ENCODE peak calls at places on chromosomes 1 and 21, in four cellular contexts. Z, Q, Y and T are unnamed samples. For H3K4me1, the result is how much of the 10 kb centered on the place peaks cover.

GRCh38 chr1:144101397-144102050 is 129.7 kb upstream of the FAM72C start:
- DNase-seq in Y (no peak), Z (no peak), Q (peak), T (no peak)

GRCh38 chr1:4971666-4972065 is 317.3 kb downstream of the AJAP1 start:
- DNase-seq in Q (no peak), Y (no peak), Z (no peak), T (no peak)

GRCh38 chr1:212718499-212718898 is 18.9 kb upstream of the BATF3 start:
- DNase-seq in Y (peak), Q (no peak), Z (no peak), T (peak)

GRCh38 chr21:21997390-21998333 is 999.5 kb downstream of the NCAM2 start:
- DNase-seq in Y (no peak), Z (no peak), Q (no peak), T (peak)

GRCh38 chr1:8266436-8267165 is 51.3 kb upstream of the SLC45A1 start:
- DNase-seq in Q (peak), Z (no peak), Y (no peak), T (no peak)

GRCh38 chr1:22131875-22132486 is 10.9 kb downstream of the WNT4 start:
- DNase-seq in Z (peak), Y (no peak), Q (peak), T (peak)

GRCh38 chr1:198749279-198749678 is 110.4 kb downstream of the PTPRC start:
- DNase-seq in Z (no peak), Y (peak), Q (no peak), T (no peak)

GRCh38 chr1:183876284-183876683 is 71.4 kb downstream of the RGL1 start:
- DNase-seq in Y (no peak), Z (no peak), Q (no peak), T (no peak)

DNA sequence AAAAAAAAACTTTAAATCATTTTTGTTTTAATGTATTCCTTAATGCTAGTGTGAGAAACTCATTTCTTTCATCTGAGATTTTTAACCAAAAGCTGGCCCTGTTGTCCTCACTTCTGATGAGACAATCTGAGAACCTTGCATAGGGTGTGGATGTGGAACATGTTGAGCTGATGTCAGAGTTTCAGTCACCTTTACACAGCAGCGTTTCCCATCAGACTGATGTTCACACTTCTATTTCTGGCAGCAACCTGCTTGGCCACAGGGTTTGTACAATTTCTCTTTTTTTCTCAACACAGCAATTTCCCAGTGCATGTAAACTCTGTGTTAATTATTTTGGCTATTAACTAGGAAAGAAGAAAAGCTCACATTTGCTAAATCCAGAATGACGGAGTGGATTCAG is 70.4 kb upstream of the HSPA13 start:
- DNase-seq in Z (no peak), Y (no peak), Q (no peak), T (no peak)
- H3K4me1 ChIP-seq in Z (under half), Y (under half), Q (under half), T (under half)

DNA sequence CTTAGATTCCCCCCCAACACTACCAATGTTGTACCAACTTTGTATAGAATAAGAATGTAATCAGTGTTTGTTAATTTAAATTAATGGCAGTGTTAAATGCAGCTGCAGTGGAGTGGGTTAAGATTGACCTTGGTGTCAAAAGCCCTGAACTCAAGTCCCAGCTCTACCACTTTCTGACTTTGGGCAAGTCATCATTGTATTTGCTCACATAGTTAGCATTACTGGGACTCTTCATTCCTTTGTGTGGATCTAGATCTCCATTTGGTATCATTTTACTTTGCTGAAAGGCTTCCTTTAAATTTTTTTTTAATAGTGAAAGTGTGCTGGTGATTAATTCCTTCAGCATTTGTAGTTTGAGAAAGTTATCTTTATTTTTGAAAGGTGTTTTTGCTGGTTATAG is 22.2 kb upstream of the PHGDH start:
- DNase-seq in Y (no peak), Q (no peak), Z (no peak), T (peak)
- H4K5ac ChIP-seq in Y (no peak), Q (no peak), Z (no peak), T (no peak)

DNA sequence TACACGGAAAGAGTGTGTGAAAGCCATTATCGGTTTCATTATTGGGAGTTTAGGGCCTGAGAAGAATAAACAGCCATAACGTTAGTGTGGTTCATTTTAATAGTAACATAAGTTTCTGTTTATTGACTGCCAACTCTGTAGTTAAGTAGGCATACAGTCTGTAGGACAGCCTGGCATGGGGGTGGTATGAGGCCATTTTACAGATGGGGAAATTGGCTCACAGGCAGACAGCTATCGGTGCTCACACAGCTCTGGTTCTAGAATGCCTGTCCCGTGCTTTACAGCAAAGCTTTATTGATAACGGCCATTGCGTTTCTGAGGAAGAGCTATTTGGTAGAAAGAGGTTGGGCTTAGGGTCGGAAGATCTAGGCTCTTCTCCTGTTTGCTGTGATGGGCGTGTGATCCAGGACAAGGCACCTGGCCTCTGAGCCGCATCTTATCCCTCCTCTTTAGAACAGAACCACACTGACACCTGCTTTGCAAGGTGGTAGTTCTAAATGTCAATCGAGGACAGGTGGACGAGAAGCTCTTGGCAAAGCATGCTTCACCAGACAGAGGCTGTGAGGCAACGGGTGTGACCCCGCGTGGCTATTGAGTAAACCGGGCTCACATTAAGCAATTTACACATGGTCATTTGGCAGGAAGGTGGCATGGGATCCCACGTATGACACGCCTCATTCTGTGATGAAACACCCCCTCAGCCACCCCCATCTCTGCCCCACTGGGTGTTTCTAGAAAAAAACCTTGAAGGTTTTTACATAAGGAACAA is 14.9 kb downstream of the ETS2 start:
- DNase-seq in Y (no peak), Z (no peak), Q (no peak), T (no peak)
- H3K4me1 ChIP-seq in Y (under half), Z (under half), Q (under half), T (under half)

DNA sequence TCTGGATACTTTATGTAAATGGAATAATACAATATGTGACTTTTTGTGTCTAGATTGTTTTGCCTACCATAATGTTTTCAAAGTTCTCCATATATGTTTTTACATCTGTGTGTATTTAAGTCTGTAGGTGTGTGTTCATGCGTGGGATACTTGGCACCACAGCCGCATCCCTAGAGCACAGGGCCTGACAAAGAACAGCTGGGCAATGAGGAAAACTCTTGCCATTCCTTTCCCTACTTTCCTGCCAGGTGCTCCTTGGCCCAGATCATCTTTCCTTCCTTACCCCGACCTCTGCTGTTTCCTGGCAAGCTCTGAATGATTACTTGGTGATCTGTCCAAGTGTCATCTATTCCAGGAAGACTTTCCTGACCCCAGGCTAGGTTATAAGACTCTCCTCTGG is 123.6 kb downstream of the ELAVL4 start:
- DNase-seq in Z (no peak), Q (no peak), Y (no peak), T (no peak)
- H4K5ac ChIP-seq in Z (no peak), Q (no peak), Y (no peak), T (no peak)

GRCh38 chr1:14662116-14662515 is 63.6 kb downstream of the KAZN start:
- DNase-seq in Y (no peak), Q (no peak), Z (no peak), T (no peak)

GRCh38 chr1:14666376-14666775 is 67.9 kb downstream of the KAZN start:
- DNase-seq in Q (no peak), Z (no peak), Y (no peak), T (no peak)

GRCh38 chr1:14660795-14661194 is 62.3 kb downstream of the KAZN start:
- DNase-seq in Z (no peak), Y (no peak), Q (no peak), T (no peak)

GRCh38 chr1:14661220-14661619 is 62.7 kb downstream of the KAZN start:
- DNase-seq in Y (no peak), Z (no peak), Q (no peak), T (no peak)

DNA sequence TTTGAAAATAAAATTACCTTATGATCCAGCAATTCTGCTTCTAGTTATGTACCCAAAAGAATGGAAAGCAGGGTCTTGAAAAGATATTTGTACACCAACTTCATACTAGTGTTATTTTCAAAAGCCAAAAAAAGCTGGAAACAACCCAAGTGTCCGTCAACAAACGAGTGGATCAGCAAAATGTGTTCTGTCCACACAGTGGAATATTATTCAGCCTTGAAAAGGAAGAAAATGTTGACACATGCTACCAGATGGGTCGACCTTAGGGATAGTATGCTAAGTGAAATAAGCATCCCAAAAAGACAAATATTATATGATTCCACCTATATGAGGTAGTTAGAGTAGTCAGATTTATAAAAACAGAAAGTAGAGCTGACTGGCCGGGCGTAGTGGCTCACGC is 65.3 kb downstream of the KAZN start:
- DNase-seq in Z (no peak), Y (no peak), Q (no peak), T (no peak)
- H3K4me1 ChIP-seq in Z (under half), Y (under half), Q (under half), T (under half)